ENCODE peak calls at places on chromosomes 3 and 15, in six cellular contexts. P, I, E, S, D and C are unnamed samples.

GRCh38 chr3:140216249-140216648 is 281.3 kb downstream of the CLSTN2 start:
- DNase-seq in I (no peak), D (no peak), P (no peak), E (no peak), S (no peak), C (no peak)

GRCh38 chr15:92074161-92074560 is 220.7 kb downstream of the SLCO3A1 start:
- DNase-seq in E (no peak), S (no peak), P (no peak), D (no peak), I (no peak), C (no peak)

GRCh38 chr3:82423485-82423884 is 662.0 kb upstream of the GBE1 start:
- DNase-seq in E (no peak), D (no peak), S (no peak), I (no peak), P (peak; percentile 30), C (no peak)

GRCh38 chr3:160478338-160478737 is 28.8 kb upstream of the TRIM59 start:
- DNase-seq in I (no peak), S (no peak), P (no peak), E (no peak), D (no peak), C (no peak)

GRCh38 chr15:41870689-41871081 is 23.2 kb downstream of the SPTBN5 start:
- DNase-seq in S (no peak), P (no peak), I (no peak), D (no peak), E (peak; percentile 47), C (no peak)

GRCh38 chr3:166211451-166211850 is 374.2 kb upstream of the BCHE start:
- DNase-seq in E (no peak), D (no peak), S (no peak), I (no peak), P (no peak), C (no peak)

GRCh38 chr3:126671521-126671920 is 16.6 kb upstream of the TXNRD3 start:
- DNase-seq in E (no peak), D (no peak), S (no peak), P (no peak), I (no peak), C (no peak)

GRCh38 chr3:124846189-124846588 is 41.0 kb downstream of the ITGB5 start:
- DNase-seq in E (no peak), D (no peak), S (peak; percentile 49), P (no peak), I (no peak), C (no peak)

GRCh38 chr3:53328750-53329149 is 18.6 kb downstream of the DCP1A start:
- DNase-seq in S (no peak), D (no peak), E (no peak), I (no peak), P (no peak), C (no peak)

GRCh38 chr3:9224490-9224889 is 25.0 kb downstream of the SRGAP3 start:
- DNase-seq in D (no peak), S (no peak), I (no peak), E (no peak), P (no peak), C (no peak)

GRCh38 chr3:167750273-167750971 is 14.9 kb downstream of the SERPINI1 start:
- DNase-seq in I (no peak), D (no peak), S (no peak), P (no peak), E (no peak), C (no peak)

GRCh38 chr15:81955709-81956108 is 90.1 kb downstream of the MEX3B start:
- DNase-seq in P (no peak), I (no peak), S (no peak), D (no peak), E (no peak), C (no peak)

GRCh38 chr3:196274585-196274984 is 12.9 kb downstream of the PCYT1A start:
- DNase-seq in D (no peak), S (no peak), E (peak; percentile 56), I (no peak), P (no peak), C (no peak)

GRCh38 chr3:194565597-194566190 is 67.5 kb downstream of the TMEM44 start:
- DNase-seq in E (no peak), S (no peak), I (no peak), P (no peak), D (no peak), C (no peak)

GRCh38 chr3:57570051-57570450 is 14.0 kb downstream of the PDE12 start:
- DNase-seq in I (no peak), D (no peak), E (no peak), S (no peak), P (no peak), C (no peak)

GRCh38 chr3:39108309-39108708 is 829 bp downstream of the TTC21A start:
- DNase-seq in I (no peak), E (no peak), D (no peak), P (no peak), S (no peak), C (no peak)

GRCh38 chr3:24502690-24503089 is 8.0 kb upstream of the THRB start:
- DNase-seq in I (no peak), P (no peak), D (no peak), E (no peak), S (no peak), C (no peak)

GRCh38 chr3:123479891-123480290 is 31.0 kb upstream of the ADCY5 start:
- DNase-seq in I (no peak), S (no peak), E (no peak), P (no peak), D (no peak), C (no peak)

GRCh38 chr3:194205675-194206133 is 69.8 kb downstream of the HES1 start:
- DNase-seq in E (no peak), I (peak; percentile 71), D (peak; percentile 84), S (no peak), P (peak; percentile 47), C (no peak)

GRCh38 chr3:58296843-58297242 is 9.2 kb upstream of the RPP14 start:
- DNase-seq in S (no peak), E (no peak), D (no peak), I (no peak), P (no peak), C (no peak)

GRCh38 chr15:91055548-91056331 is 33.3 kb upstream of the VPS33B start:
- DNase-seq in D (peak; percentile 80), S (peak; percentile 52), E (peak; percentile 2), P (peak; percentile 63), I (peak; percentile 26), C (peak; percentile 68)

GRCh38 chr3:195540526-195540925 is 2.6 kb downstream of the PPP1R2 start:
- DNase-seq in D (no peak), P (no peak), I (no peak), S (no peak), E (no peak), C (no peak)

GRCh38 chr15:33956397-33956796 is 11.9 kb upstream of the CHRM5 start:
- DNase-seq in I (no peak), P (no peak), D (no peak), S (no peak), E (no peak), C (no peak)

GRCh38 chr3:195188530-195188917 is 82.4 kb downstream of the XXYLT1 start:
- DNase-seq in D (no peak), I (no peak), P (no peak), S (no peak), E (no peak), C (no peak)

GRCh38 chr15:38085104-38085503 is 150.7 kb downstream of the TMCO5A start:
- DNase-seq in E (no peak), S (no peak), D (no peak), P (no peak), I (no peak), C (no peak)

GRCh38 chr3:50345586-50345985 is at the start of gene ZMYND10:
- DNase-seq in P (peak; percentile 54), I (no peak), S (peak; percentile 81), D (no peak), E (peak; percentile 61), C (no peak)